ENCODE peak calls at places on chromosome 19, in ten cellular contexts. One of them, this sample, is unnamed.

GRCh38 chr19:29817316-29817715 is 5.5 kb downstream of the CCNE1 start:
- DNase-seq in left ventricle myocardium inferior: no peak
- DNase-seq in HCT116: no peak
- DNase-seq in IMR-90: no peak
- DNase-seq in cardiac muscle cell: peak
- DNase-seq in heart right ventricle: no peak
- DNase-seq in AG04450: no peak
- DNase-seq in lung: no peak
- DNase-seq in mucosa of descending colon: no peak
- DNase-seq in tibial nerve: no peak
- DNase-seq in this sample: no peak

GRCh38 chr19:372306-372890 is 27.8 kb upstream of the MIER2 start:
- DNase-seq in lung: no peak
- DNase-seq in mucosa of descending colon: no peak
- DNase-seq in heart right ventricle: peak
- DNase-seq in tibial nerve: no peak
- DNase-seq in AG04450: peak
- DNase-seq in left ventricle myocardium inferior: peak
- DNase-seq in IMR-90: peak
- DNase-seq in HCT116: no peak
- DNase-seq in cardiac muscle cell: peak
- DNase-seq in this sample: peak

GRCh38 chr19:34336781-34337271 is 28.2 kb upstream of the GPI start:
- DNase-seq in left ventricle myocardium inferior: no peak
- DNase-seq in tibial nerve: no peak
- DNase-seq in lung: no peak
- DNase-seq in HCT116: peak
- DNase-seq in heart right ventricle: no peak
- DNase-seq in IMR-90: peak
- DNase-seq in AG04450: no peak
- DNase-seq in mucosa of descending colon: no peak
- DNase-seq in cardiac muscle cell: peak
- DNase-seq in this sample: peak

GRCh38 chr19:35268546-35269424 is at the start of gene USF2:
- DNase-seq in IMR-90: peak
- DNase-seq in heart right ventricle: peak
- DNase-seq in lung: peak
- DNase-seq in mucosa of descending colon: peak
- DNase-seq in cardiac muscle cell: peak
- DNase-seq in left ventricle myocardium inferior: peak
- DNase-seq in AG04450: no peak
- DNase-seq in HCT116: peak
- DNase-seq in tibial nerve: no peak
- DNase-seq in this sample: peak

GRCh38 chr19:6273701-6274601 is 5.8 kb downstream of the MLLT1 start:
- DNase-seq in heart right ventricle: peak
- DNase-seq in cardiac muscle cell: peak
- DNase-seq in HCT116: no peak
- DNase-seq in AG04450: no peak
- DNase-seq in left ventricle myocardium inferior: peak
- DNase-seq in IMR-90: peak
- DNase-seq in lung: peak
- DNase-seq in mucosa of descending colon: peak
- DNase-seq in tibial nerve: peak
- DNase-seq in this sample: peak

GRCh38 chr19:5031231-5032100 is 62.6 kb downstream of the KDM4B start:
- DNase-seq in IMR-90: peak
- DNase-seq in cardiac muscle cell: peak
- DNase-seq in HCT116: no peak
- DNase-seq in tibial nerve: peak
- DNase-seq in left ventricle myocardium inferior: peak
- DNase-seq in heart right ventricle: peak
- DNase-seq in AG04450: no peak
- DNase-seq in lung: peak
- DNase-seq in mucosa of descending colon: peak
- DNase-seq in this sample: peak

GRCh38 chr19:38737921-38738731 is 6.1 kb downstream of the CAPN12 start:
- DNase-seq in AG04450: no peak
- DNase-seq in left ventricle myocardium inferior: no peak
- DNase-seq in mucosa of descending colon: no peak
- DNase-seq in lung: no peak
- DNase-seq in IMR-90: no peak
- DNase-seq in cardiac muscle cell: no peak
- DNase-seq in tibial nerve: no peak
- DNase-seq in heart right ventricle: no peak
- DNase-seq in HCT116: no peak
- DNase-seq in this sample: no peak

GRCh38 chr19:17078038-17078919 is 2.7 kb downstream of the MYO9B start:
- DNase-seq in IMR-90: no peak
- DNase-seq in heart right ventricle: no peak
- DNase-seq in AG04450: no peak
- DNase-seq in lung: no peak
- DNase-seq in HCT116: no peak
- DNase-seq in left ventricle myocardium inferior: no peak
- DNase-seq in tibial nerve: no peak
- DNase-seq in cardiac muscle cell: peak
- DNase-seq in mucosa of descending colon: no peak
- DNase-seq in this sample: no peak

GRCh38 chr19:10294368-10294697 is 4.6 kb downstream of the ICAM5 start:
- DNase-seq in HCT116: no peak
- DNase-seq in heart right ventricle: no peak
- DNase-seq in cardiac muscle cell: no peak
- DNase-seq in tibial nerve: no peak
- DNase-seq in mucosa of descending colon: no peak
- DNase-seq in AG04450: no peak
- DNase-seq in left ventricle myocardium inferior: no peak
- DNase-seq in lung: no peak
- DNase-seq in IMR-90: no peak
- DNase-seq in this sample: no peak

GRCh38 chr19:10295847-10296591 is 6.3 kb downstream of the ICAM5 start:
- DNase-seq in IMR-90: no peak
- DNase-seq in cardiac muscle cell: no peak
- DNase-seq in left ventricle myocardium inferior: no peak
- DNase-seq in mucosa of descending colon: no peak
- DNase-seq in lung: no peak
- DNase-seq in tibial nerve: no peak
- DNase-seq in heart right ventricle: no peak
- DNase-seq in AG04450: no peak
- DNase-seq in HCT116: no peak
- DNase-seq in this sample: no peak

GRCh38 chr19:10292789-10293636 is 3.3 kb downstream of the ICAM5 start:
- DNase-seq in HCT116: no peak
- DNase-seq in mucosa of descending colon: peak
- DNase-seq in heart right ventricle: no peak
- DNase-seq in AG04450: no peak
- DNase-seq in left ventricle myocardium inferior: no peak
- DNase-seq in tibial nerve: no peak
- DNase-seq in lung: no peak
- DNase-seq in cardiac muscle cell: no peak
- DNase-seq in IMR-90: no peak
- DNase-seq in this sample: no peak

GRCh38 chr19:10293637-10294367 is 4.0 kb downstream of the ICAM5 start:
- DNase-seq in lung: no peak
- DNase-seq in mucosa of descending colon: no peak
- DNase-seq in IMR-90: no peak
- DNase-seq in HCT116: no peak
- DNase-seq in tibial nerve: no peak
- DNase-seq in left ventricle myocardium inferior: no peak
- DNase-seq in AG04450: no peak
- DNase-seq in cardiac muscle cell: no peak
- DNase-seq in heart right ventricle: no peak
- DNase-seq in this sample: no peak

GRCh38 chr19:10295305-10295846 is 5.6 kb downstream of the ICAM5 start:
- DNase-seq in left ventricle myocardium inferior: no peak
- DNase-seq in tibial nerve: no peak
- DNase-seq in mucosa of descending colon: peak
- DNase-seq in cardiac muscle cell: peak
- DNase-seq in IMR-90: no peak
- DNase-seq in lung: peak
- DNase-seq in heart right ventricle: peak
- DNase-seq in AG04450: no peak
- DNase-seq in HCT116: no peak
- DNase-seq in this sample: no peak
- H3K4me3 ChIP-seq in left ventricle myocardium inferior: peak
- H3K4me3 ChIP-seq in tibial nerve: no peak
- H3K4me3 ChIP-seq in mucosa of descending colon: no peak
- H3K4me3 ChIP-seq in cardiac muscle cell: no peak
- H3K4me3 ChIP-seq in IMR-90: no peak
- H3K4me3 ChIP-seq in lung: no peak
- H3K4me3 ChIP-seq in heart right ventricle: peak
- H3K4me3 ChIP-seq in AG04450: no peak
- H3K4me3 ChIP-seq in HCT116: no peak
- H3K4me3 ChIP-seq in this sample: peak

DNA sequence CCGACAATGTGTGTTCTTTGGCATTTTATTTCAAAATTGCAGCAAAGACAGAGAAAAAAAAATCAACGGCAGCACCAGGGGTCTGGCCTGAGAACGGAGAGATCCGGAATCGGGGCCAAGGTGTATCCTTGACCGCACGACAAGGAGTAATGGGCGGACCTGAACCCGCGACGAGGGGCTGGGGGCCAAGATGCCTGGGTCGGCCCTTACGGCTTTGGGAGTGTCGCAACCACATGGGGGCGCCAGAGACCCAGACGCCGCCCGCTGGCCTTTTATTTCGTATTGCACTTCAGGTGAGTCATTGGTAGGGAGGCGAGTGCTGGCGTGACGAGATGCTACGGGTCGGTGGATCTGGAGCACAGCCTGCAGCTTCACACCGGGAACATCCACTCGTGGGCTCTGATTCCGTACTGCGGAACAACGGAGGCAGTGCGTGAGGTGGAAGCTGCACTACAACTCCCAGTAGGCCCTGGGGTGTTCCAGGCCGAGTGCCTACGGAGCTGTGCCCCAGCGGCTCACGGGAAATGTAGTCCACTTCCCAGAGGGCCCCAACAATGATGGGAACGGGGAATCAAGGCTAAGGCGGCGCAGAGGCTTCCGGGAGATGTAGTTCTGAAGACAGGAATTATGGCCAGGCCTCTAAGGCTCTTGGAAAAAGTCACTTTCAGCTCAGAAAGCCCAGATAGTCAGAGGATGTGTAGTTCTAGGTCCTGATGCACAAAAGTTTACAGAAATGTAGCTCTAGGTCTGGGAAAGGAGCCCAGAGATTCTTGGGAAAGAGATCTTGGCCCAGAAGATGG is 15.6 kb downstream of the BCAT2 start:
- DNase-seq in lung: peak
- DNase-seq in IMR-90: peak
- DNase-seq in mucosa of descending colon: peak
- DNase-seq in cardiac muscle cell: peak
- DNase-seq in left ventricle myocardium inferior: peak
- DNase-seq in heart right ventricle: peak
- DNase-seq in tibial nerve: peak
- DNase-seq in AG04450: peak
- DNase-seq in HCT116: peak
- DNase-seq in this sample: peak
- TF ChIP-seq CTCF in lung: peak
- TF ChIP-seq CTCF in IMR-90: peak
- TF ChIP-seq CTCF in mucosa of descending colon: peak
- TF ChIP-seq CTCF in cardiac muscle cell: peak
- TF ChIP-seq CTCF in left ventricle myocardium inferior: peak
- TF ChIP-seq CTCF in heart right ventricle: peak
- TF ChIP-seq CTCF in tibial nerve: peak
- TF ChIP-seq CTCF in AG04450: peak
- TF ChIP-seq CTCF in HCT116: peak
- TF ChIP-seq CTCF in this sample: peak

GRCh38 chr19:3095375-3096191 is 1.4 kb downstream of the GNA11 start:
- DNase-seq in HCT116: no peak
- DNase-seq in IMR-90: no peak
- DNase-seq in cardiac muscle cell: no peak
- DNase-seq in left ventricle myocardium inferior: no peak
- DNase-seq in lung: no peak
- DNase-seq in heart right ventricle: no peak
- DNase-seq in AG04450: no peak
- DNase-seq in tibial nerve: no peak
- DNase-seq in mucosa of descending colon: peak
- DNase-seq in this sample: no peak

GRCh38 chr19:3097442-3097871 is 3.3 kb downstream of the GNA11 start:
- DNase-seq in mucosa of descending colon: peak
- DNase-seq in cardiac muscle cell: no peak
- DNase-seq in IMR-90: no peak
- DNase-seq in left ventricle myocardium inferior: no peak
- DNase-seq in heart right ventricle: peak
- DNase-seq in AG04450: no peak
- DNase-seq in lung: no peak
- DNase-seq in HCT116: no peak
- DNase-seq in tibial nerve: no peak
- DNase-seq in this sample: no peak

GRCh38 chr19:3094638-3095374 is 644 bp downstream of the GNA11 start:
- DNase-seq in heart right ventricle: no peak
- DNase-seq in HCT116: no peak
- DNase-seq in lung: no peak
- DNase-seq in AG04450: no peak
- DNase-seq in IMR-90: peak
- DNase-seq in left ventricle myocardium inferior: no peak
- DNase-seq in cardiac muscle cell: peak
- DNase-seq in mucosa of descending colon: peak
- DNase-seq in tibial nerve: no peak
- DNase-seq in this sample: peak

GRCh38 chr19:3096902-3097326 is 2.8 kb downstream of the GNA11 start:
- DNase-seq in HCT116: no peak
- DNase-seq in IMR-90: no peak
- DNase-seq in left ventricle myocardium inferior: no peak
- DNase-seq in heart right ventricle: no peak
- DNase-seq in lung: no peak
- DNase-seq in cardiac muscle cell: no peak
- DNase-seq in AG04450: no peak
- DNase-seq in mucosa of descending colon: peak
- DNase-seq in tibial nerve: no peak
- DNase-seq in this sample: no peak

DNA sequence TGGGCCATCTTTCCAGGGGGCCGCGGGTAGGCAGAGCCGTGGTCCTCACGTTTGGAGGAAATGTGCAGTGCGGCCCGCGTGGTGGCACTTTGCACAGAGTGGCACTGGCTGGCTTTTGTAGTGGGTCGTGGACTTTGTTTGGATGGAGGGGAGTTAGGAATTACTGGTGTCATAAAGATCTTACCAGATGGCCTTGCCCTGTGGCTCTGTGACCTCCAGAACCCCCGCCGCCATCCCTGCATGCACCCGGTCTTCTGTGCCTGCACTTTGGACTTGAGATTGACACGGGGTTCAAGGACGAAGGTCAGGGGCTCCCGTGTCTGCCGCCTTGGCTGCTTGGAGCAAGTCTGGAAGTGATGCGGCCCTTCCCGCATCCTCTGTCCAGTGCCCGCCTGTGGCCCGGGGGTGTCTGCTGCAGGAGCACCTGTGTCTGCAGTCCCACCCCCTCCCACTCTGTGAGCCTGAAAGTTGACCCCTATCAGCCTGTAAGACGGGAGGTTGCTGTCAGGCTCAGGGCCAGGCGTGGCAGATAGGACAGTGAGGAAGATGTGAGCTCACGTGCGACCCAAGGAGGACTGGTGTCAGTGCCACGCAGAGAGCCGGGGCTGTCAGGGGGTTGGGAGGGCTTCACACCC is 2.2 kb downstream of the GNA11 start:
- DNase-seq in mucosa of descending colon: peak
- DNase-seq in IMR-90: no peak
- DNase-seq in lung: no peak
- DNase-seq in HCT116: no peak
- DNase-seq in cardiac muscle cell: no peak
- DNase-seq in heart right ventricle: no peak
- DNase-seq in left ventricle myocardium inferior: no peak
- DNase-seq in AG04450: no peak
- DNase-seq in tibial nerve: no peak
- DNase-seq in this sample: no peak
- H3K4me3 ChIP-seq in mucosa of descending colon: no peak
- H3K4me3 ChIP-seq in IMR-90: peak
- H3K4me3 ChIP-seq in lung: peak
- H3K4me3 ChIP-seq in HCT116: no peak
- H3K4me3 ChIP-seq in cardiac muscle cell: peak
- H3K4me3 ChIP-seq in heart right ventricle: peak
- H3K4me3 ChIP-seq in left ventricle myocardium inferior: peak
- H3K4me3 ChIP-seq in AG04450: peak
- H3K4me3 ChIP-seq in tibial nerve: peak
- H3K4me3 ChIP-seq in this sample: peak

DNA sequence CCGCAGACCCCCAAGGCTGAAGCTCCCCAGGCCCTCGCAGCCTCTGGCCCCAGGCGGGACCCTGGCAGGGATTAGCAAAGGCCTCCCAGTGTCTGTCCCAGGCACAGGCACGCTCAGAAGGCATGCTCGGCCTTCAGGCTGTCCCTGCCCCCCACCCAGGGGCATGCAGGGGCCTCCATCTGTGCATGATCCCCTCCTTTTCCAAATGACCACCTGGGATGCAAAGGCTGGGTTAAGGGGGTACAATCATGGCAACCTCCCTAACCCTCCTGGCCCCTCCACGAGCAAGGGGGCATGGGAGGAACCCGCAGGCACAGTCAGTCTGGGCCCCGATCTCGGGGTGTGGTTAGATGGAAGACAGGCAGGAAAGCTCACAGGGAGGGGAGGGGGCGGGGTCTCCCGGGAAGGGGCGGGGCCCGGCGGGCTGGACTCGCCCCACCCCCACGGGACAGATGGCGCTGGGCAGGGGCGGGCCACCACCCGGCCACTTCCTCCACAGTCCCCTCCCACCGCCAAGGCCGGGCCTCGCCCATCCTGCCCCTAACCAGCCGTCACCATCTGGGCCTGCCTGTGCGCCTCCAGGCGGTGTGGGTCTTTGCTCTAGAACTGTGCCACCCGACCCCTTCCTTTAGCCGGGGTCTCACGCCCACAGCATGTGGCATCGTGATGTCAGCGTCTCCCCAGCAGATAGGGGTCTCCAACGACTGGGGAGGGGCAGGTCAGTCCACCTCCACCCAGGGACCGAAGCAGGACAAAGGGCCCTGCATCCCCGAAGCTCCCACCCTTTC is 7.0 kb upstream of the REXO1 start:
- DNase-seq in mucosa of descending colon: peak
- DNase-seq in IMR-90: peak
- DNase-seq in heart right ventricle: peak
- DNase-seq in tibial nerve: peak
- DNase-seq in cardiac muscle cell: peak
- DNase-seq in HCT116: peak
- DNase-seq in lung: peak
- DNase-seq in left ventricle myocardium inferior: peak
- DNase-seq in AG04450: peak
- DNase-seq in this sample: peak
- TF ChIP-seq CTCF in mucosa of descending colon: no peak
- TF ChIP-seq CTCF in IMR-90: no peak
- TF ChIP-seq CTCF in heart right ventricle: no peak
- TF ChIP-seq CTCF in tibial nerve: no peak
- TF ChIP-seq CTCF in cardiac muscle cell: no peak
- TF ChIP-seq CTCF in HCT116: no peak
- TF ChIP-seq CTCF in lung: no peak
- TF ChIP-seq CTCF in left ventricle myocardium inferior: no peak
- TF ChIP-seq CTCF in AG04450: no peak
- TF ChIP-seq CTCF in this sample: no peak